ENCODE peak calls at places on chromosomes 3 and 15, in seven cellular contexts. One of them, this sample, is unnamed.

GRCh38 chr3:58986654-58987053 is 63.2 kb downstream of the CFAP20DC start:
- DNase-seq in H9: no peak
- DNase-seq in mesenchymal stem cell: no peak
- DNase-seq in trophoblast cell: no peak
- DNase-seq in H1: no peak
- DNase-seq in IMR-90: no peak
- DNase-seq in neuronal stem cell: no peak
- DNase-seq in this sample: no peak

GRCh38 chr3:126999383-126999782 is 16.5 kb downstream of the PLXNA1 start:
- DNase-seq in IMR-90: no peak
- DNase-seq in H1: no peak
- DNase-seq in trophoblast cell: no peak
- DNase-seq in mesenchymal stem cell: no peak
- DNase-seq in neuronal stem cell: no peak
- DNase-seq in H9: no peak
- DNase-seq in this sample: no peak

GRCh38 chr3:144106970-144107369 is 135.3 kb downstream of the DIPK2A start:
- DNase-seq in neuronal stem cell: no peak
- DNase-seq in H9: no peak
- DNase-seq in trophoblast cell: no peak
- DNase-seq in IMR-90: no peak
- DNase-seq in mesenchymal stem cell: no peak
- DNase-seq in H1: no peak
- DNase-seq in this sample: no peak

GRCh38 chr3:34533468-34533867 is 735.0 kb downstream of the PDCD6IP start:
- DNase-seq in H9: no peak
- DNase-seq in mesenchymal stem cell: no peak
- DNase-seq in IMR-90: no peak
- DNase-seq in neuronal stem cell: no peak
- DNase-seq in trophoblast cell: no peak
- DNase-seq in H1: no peak
- DNase-seq in this sample: no peak

GRCh38 chr15:92906563-92907081 is 6.5 kb downstream of the CHD2 start:
- DNase-seq in H9: no peak
- DNase-seq in neuronal stem cell: no peak
- DNase-seq in mesenchymal stem cell: no peak
- DNase-seq in IMR-90: peak; percentile 74
- DNase-seq in H1: no peak
- DNase-seq in trophoblast cell: peak; percentile 51
- DNase-seq in this sample: no peak

GRCh38 chr3:170961616-170962400 is 53.4 kb upstream of the EIF5A2 start:
- DNase-seq in H1: no peak
- DNase-seq in mesenchymal stem cell: peak; percentile 49
- DNase-seq in neuronal stem cell: peak; percentile 17
- DNase-seq in H9: no peak
- DNase-seq in trophoblast cell: peak; percentile 16
- DNase-seq in IMR-90: peak; percentile 54
- DNase-seq in this sample: peak; percentile 59

GRCh38 chr3:27097171-27097570 is 272.0 kb downstream of the NEK10 start:
- DNase-seq in H9: no peak
- DNase-seq in H1: no peak
- DNase-seq in mesenchymal stem cell: no peak
- DNase-seq in trophoblast cell: no peak
- DNase-seq in IMR-90: no peak
- DNase-seq in neuronal stem cell: no peak
- DNase-seq in this sample: no peak

GRCh38 chr3:86990171-86990733 is 697 bp downstream of the VGLL3 start:
- DNase-seq in neuronal stem cell: no peak
- DNase-seq in trophoblast cell: peak; percentile 59
- DNase-seq in IMR-90: peak; percentile 26
- DNase-seq in mesenchymal stem cell: peak; percentile 38
- DNase-seq in H9: peak; percentile 73
- DNase-seq in H1: peak; percentile 78
- DNase-seq in this sample: peak; percentile 76

GRCh38 chr3:64484289-64484992 is 203.4 kb downstream of the ADAMTS9 start:
- DNase-seq in H9: peak; percentile 82
- DNase-seq in trophoblast cell: peak; percentile 56
- DNase-seq in IMR-90: peak; percentile 80
- DNase-seq in neuronal stem cell: peak; percentile 78
- DNase-seq in H1: peak; percentile 94
- DNase-seq in mesenchymal stem cell: peak; percentile 84
- DNase-seq in this sample: peak; percentile 84

GRCh38 chr3:111749171-111750170 is 109.6 kb upstream of the PHLDB2 start:
- DNase-seq in IMR-90: no peak
- DNase-seq in H9: no peak
- DNase-seq in mesenchymal stem cell: no peak
- DNase-seq in trophoblast cell: no peak
- DNase-seq in neuronal stem cell: no peak
- DNase-seq in H1: no peak
- DNase-seq in this sample: no peak

GRCh38 chr3:138434276-138434874 is at the start of gene ESYT3:
- DNase-seq in trophoblast cell: peak; percentile 99
- DNase-seq in H1: peak; percentile 86
- DNase-seq in neuronal stem cell: peak; percentile 36
- DNase-seq in IMR-90: peak; percentile 43
- DNase-seq in mesenchymal stem cell: peak; percentile 53
- DNase-seq in H9: peak; percentile 88
- DNase-seq in this sample: peak; percentile 84

GRCh38 chr3:177832862-177833261 is 635.6 kb upstream of the TBL1XR1 start:
- DNase-seq in H9: no peak
- DNase-seq in neuronal stem cell: no peak
- DNase-seq in IMR-90: no peak
- DNase-seq in H1: no peak
- DNase-seq in mesenchymal stem cell: no peak
- DNase-seq in trophoblast cell: no peak
- DNase-seq in this sample: no peak

GRCh38 chr3:63908081-63908736 is 4.0 kb downstream of the SCAANT1 start:
- DNase-seq in neuronal stem cell: no peak
- DNase-seq in H1: no peak
- DNase-seq in H9: no peak
- DNase-seq in IMR-90: peak; percentile 42
- DNase-seq in trophoblast cell: no peak
- DNase-seq in mesenchymal stem cell: peak; percentile 65
- DNase-seq in this sample: peak; percentile 71

GRCh38 chr3:123088360-123088759 is 21.5 kb downstream of the PDIA5 start:
- DNase-seq in mesenchymal stem cell: no peak
- DNase-seq in trophoblast cell: no peak
- DNase-seq in neuronal stem cell: no peak
- DNase-seq in H1: no peak
- DNase-seq in H9: no peak
- DNase-seq in IMR-90: no peak
- DNase-seq in this sample: no peak

GRCh38 chr3:77189684-77190083 is 149.8 kb downstream of the ROBO2 start:
- DNase-seq in mesenchymal stem cell: no peak
- DNase-seq in H9: no peak
- DNase-seq in trophoblast cell: no peak
- DNase-seq in IMR-90: no peak
- DNase-seq in H1: no peak
- DNase-seq in neuronal stem cell: no peak
- DNase-seq in this sample: no peak

GRCh38 chr3:197380786-197381185 is 82.4 kb upstream of the DLG1 start:
- DNase-seq in neuronal stem cell: no peak
- DNase-seq in H1: no peak
- DNase-seq in trophoblast cell: no peak
- DNase-seq in IMR-90: no peak
- DNase-seq in H9: no peak
- DNase-seq in mesenchymal stem cell: no peak
- DNase-seq in this sample: no peak

GRCh38 chr3:111577798-111578685 is 17.1 kb downstream of the ZBED2 start:
- DNase-seq in trophoblast cell: peak; percentile 72
- DNase-seq in neuronal stem cell: no peak
- DNase-seq in IMR-90: peak; percentile 93
- DNase-seq in mesenchymal stem cell: peak; percentile 84
- DNase-seq in H1: no peak
- DNase-seq in H9: no peak
- DNase-seq in this sample: peak; percentile 77

GRCh38 chr3:148175215-148175614 is 522.5 kb upstream of the AGTR1 start:
- DNase-seq in H1: no peak
- DNase-seq in mesenchymal stem cell: no peak
- DNase-seq in IMR-90: peak; percentile 12
- DNase-seq in trophoblast cell: no peak
- DNase-seq in neuronal stem cell: no peak
- DNase-seq in H9: no peak
- DNase-seq in this sample: no peak

GRCh38 chr3:146953523-146954125 is 348.5 kb upstream of the PLSCR5 start:
- DNase-seq in H9: no peak
- DNase-seq in trophoblast cell: no peak
- DNase-seq in IMR-90: peak; percentile 1
- DNase-seq in H1: no peak
- DNase-seq in neuronal stem cell: peak; percentile 17
- DNase-seq in mesenchymal stem cell: no peak
- DNase-seq in this sample: peak; percentile 16

GRCh38 chr15:31440754-31441298 is 114.2 kb downstream of the KLF13 start:
- DNase-seq in IMR-90: peak; percentile 27
- DNase-seq in H1: no peak
- DNase-seq in H9: no peak
- DNase-seq in trophoblast cell: peak; percentile 26
- DNase-seq in neuronal stem cell: peak; percentile 20
- DNase-seq in mesenchymal stem cell: peak; percentile 59
- DNase-seq in this sample: peak; percentile 13

GRCh38 chr15:31437686-31438085 is 111.1 kb downstream of the KLF13 start:
- DNase-seq in H1: no peak
- DNase-seq in trophoblast cell: no peak
- DNase-seq in mesenchymal stem cell: no peak
- DNase-seq in neuronal stem cell: no peak
- DNase-seq in IMR-90: no peak
- DNase-seq in H9: no peak
- DNase-seq in this sample: no peak

GRCh38 chr15:31442203-31443090 is 115.8 kb downstream of the KLF13 start:
- DNase-seq in neuronal stem cell: no peak
- DNase-seq in H9: no peak
- DNase-seq in IMR-90: peak; percentile 95
- DNase-seq in H1: no peak
- DNase-seq in mesenchymal stem cell: peak; percentile 90
- DNase-seq in trophoblast cell: peak; percentile 53
- DNase-seq in this sample: peak; percentile 68

GRCh38 chr15:31438601-31439265 is 112.1 kb downstream of the KLF13 start:
- DNase-seq in neuronal stem cell: no peak
- DNase-seq in H1: no peak
- DNase-seq in mesenchymal stem cell: no peak
- DNase-seq in H9: no peak
- DNase-seq in IMR-90: no peak
- DNase-seq in trophoblast cell: no peak
- DNase-seq in this sample: peak; percentile 18

GRCh38 chr15:31439328-31439727 is 112.7 kb downstream of the KLF13 start:
- DNase-seq in H9: peak; percentile 63
- DNase-seq in IMR-90: no peak
- DNase-seq in H1: peak; percentile 60
- DNase-seq in neuronal stem cell: no peak
- DNase-seq in trophoblast cell: peak; percentile 15
- DNase-seq in mesenchymal stem cell: no peak
- DNase-seq in this sample: peak; percentile 81
- H3K4me1 ChIP-seq in H9: no peaks in the 10 kb centered on the region
- H3K4me1 ChIP-seq in IMR-90: peaks cover 32% of the 10 kb centered on the region
- H3K4me1 ChIP-seq in H1: no peaks in the 10 kb centered on the region
- H3K4me1 ChIP-seq in neuronal stem cell: peaks cover 10% of the 10 kb centered on the region
- H3K4me1 ChIP-seq in trophoblast cell: peaks cover 5% of the 10 kb centered on the region
- H3K4me1 ChIP-seq in mesenchymal stem cell: peaks cover 13% of the 10 kb centered on the region
- H3K4me1 ChIP-seq in this sample: no peaks in the 10 kb centered on the region

GRCh38 chr3:133459400-133459799 is 59.5 kb downstream of the BFSP2 start:
- DNase-seq in mesenchymal stem cell: no peak
- DNase-seq in trophoblast cell: no peak
- DNase-seq in neuronal stem cell: no peak
- DNase-seq in IMR-90: no peak
- DNase-seq in H1: no peak
- DNase-seq in H9: no peak
- DNase-seq in this sample: no peak
- H3K4me2 ChIP-seq in mesenchymal stem cell: no peak overlapping the region
- H3K4me2 ChIP-seq in trophoblast cell: no peak overlapping the region
- H3K4me2 ChIP-seq in neuronal stem cell: no peak overlapping the region
- H3K4me2 ChIP-seq in IMR-90: no peak overlapping the region
- H3K4me2 ChIP-seq in H1: no peak overlapping the region
- H3K4me2 ChIP-seq in H9: no peak overlapping the region
- H3K4me2 ChIP-seq in this sample: no peak overlapping the region

GRCh38 chr3:16452265-16452664 is 61.2 kb downstream of the RFTN1 start:
- DNase-seq in H1: no peak
- DNase-seq in H9: no peak
- DNase-seq in neuronal stem cell: no peak
- DNase-seq in IMR-90: peak; percentile 80
- DNase-seq in trophoblast cell: no peak
- DNase-seq in mesenchymal stem cell: no peak
- DNase-seq in this sample: no peak

GRCh38 chr3:16456784-16457415 is 56.6 kb downstream of the RFTN1 start:
- DNase-seq in neuronal stem cell: no peak
- DNase-seq in trophoblast cell: no peak
- DNase-seq in mesenchymal stem cell: peak; percentile 92
- DNase-seq in H1: no peak
- DNase-seq in H9: no peak
- DNase-seq in IMR-90: peak; percentile 93
- DNase-seq in this sample: no peak

GRCh38 chr3:16455001-16455400 is 58.5 kb downstream of the RFTN1 start:
- DNase-seq in H1: no peak
- DNase-seq in mesenchymal stem cell: no peak
- DNase-seq in IMR-90: no peak
- DNase-seq in H9: no peak
- DNase-seq in trophoblast cell: no peak
- DNase-seq in neuronal stem cell: no peak
- DNase-seq in this sample: no peak

GRCh38 chr3:16460273-16460672 is 53.2 kb downstream of the RFTN1 start:
- DNase-seq in trophoblast cell: no peak
- DNase-seq in H1: no peak
- DNase-seq in IMR-90: no peak
- DNase-seq in H9: no peak
- DNase-seq in mesenchymal stem cell: no peak
- DNase-seq in neuronal stem cell: no peak
- DNase-seq in this sample: no peak

GRCh38 chr3:16455946-16456345 is 57.6 kb downstream of the RFTN1 start:
- DNase-seq in H9: no peak
- DNase-seq in trophoblast cell: no peak
- DNase-seq in neuronal stem cell: no peak
- DNase-seq in H1: no peak
- DNase-seq in IMR-90: no peak
- DNase-seq in mesenchymal stem cell: no peak
- DNase-seq in this sample: no peak
- H2BK5ac ChIP-seq in H9: no peak overlapping the region
- H2BK5ac ChIP-seq in trophoblast cell: no peak overlapping the region
- H2BK5ac ChIP-seq in neuronal stem cell: no peak overlapping the region
- H2BK5ac ChIP-seq in H1: no peak overlapping the region
- H2BK5ac ChIP-seq in IMR-90: no peak overlapping the region
- H2BK5ac ChIP-seq in mesenchymal stem cell: no peak overlapping the region
- H2BK5ac ChIP-seq in this sample: no peak overlapping the region

DNA sequence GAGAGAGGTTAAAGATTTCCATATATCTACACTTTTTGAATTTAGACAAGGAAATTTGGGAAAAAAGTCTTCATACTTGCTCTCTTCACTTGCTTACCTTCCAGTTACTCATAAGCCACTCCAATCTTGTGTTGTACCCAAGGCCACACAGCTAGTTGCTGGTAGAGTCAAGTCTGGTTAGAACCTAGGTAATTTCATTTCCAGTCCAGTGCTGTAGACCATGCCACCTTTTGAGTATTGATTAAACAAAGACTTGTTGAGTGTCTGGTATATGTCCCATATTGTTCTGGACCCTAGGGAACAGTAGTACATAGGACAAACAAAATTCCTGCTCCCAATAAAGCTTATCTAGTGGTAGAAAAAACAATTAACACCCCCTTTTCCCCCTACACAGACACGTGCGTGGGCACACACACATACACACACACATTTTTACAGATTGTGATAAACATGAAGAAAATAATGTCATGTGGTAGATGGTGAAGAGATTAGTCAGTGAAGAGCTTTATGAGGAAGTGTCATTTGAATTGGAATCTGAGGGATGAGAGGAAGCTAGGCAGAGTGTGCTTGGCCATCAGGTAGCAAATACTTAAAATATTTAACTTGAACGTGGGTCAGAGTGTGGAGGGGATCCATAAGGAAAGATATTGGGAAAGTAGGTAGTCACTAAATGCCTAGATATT is 2.1 kb downstream of the CMC1 start:
- DNase-seq in H9: no peak
- DNase-seq in trophoblast cell: peak; percentile 29
- DNase-seq in H1: no peak
- DNase-seq in IMR-90: no peak
- DNase-seq in neuronal stem cell: no peak
- DNase-seq in mesenchymal stem cell: no peak
- DNase-seq in this sample: peak; percentile 47
- H3K4me1 ChIP-seq in H9: peaks cover 10% of the 10 kb centered on the region
- H3K4me1 ChIP-seq in trophoblast cell: no peaks in the 10 kb centered on the region
- H3K4me1 ChIP-seq in H1: peaks cover 23% of the 10 kb centered on the region
- H3K4me1 ChIP-seq in IMR-90: no peaks in the 10 kb centered on the region
- H3K4me1 ChIP-seq in neuronal stem cell: peaks cover 4% of the 10 kb centered on the region
- H3K4me1 ChIP-seq in mesenchymal stem cell: peaks cover 2% of the 10 kb centered on the region
- H3K4me1 ChIP-seq in this sample: peaks cover 6% of the 10 kb centered on the region

This sample was measured in mesendoderm.